ENCODE peak calls at places on chromosomes 6 and 20, in ten cellular contexts. One of them, this sample, is unnamed.

GRCh38 chr6:1739220-1739619 is 129.5 kb downstream of the FOXC1 start:
- DNase-seq in fibroblast of lung: no peak
- DNase-seq in uterus: no peak
- DNase-seq in body of pancreas: no peak
- DNase-seq in Daoy: no peak
- DNase-seq in NCI-H1417: no peak
- DNase-seq in neural progenitor cell: no peak
- DNase-seq in endothelial cell: no peak
- DNase-seq in aorta: no peak
- DNase-seq in effector memory CD8-positive, alpha-beta T cell: no peak
- DNase-seq in this sample: no peak

GRCh38 chr6:9139762-9140161 is 704.4 kb upstream of the SLC35B3 start:
- DNase-seq in fibroblast of lung: peak; percentile 60
- DNase-seq in uterus: no peak
- DNase-seq in body of pancreas: no peak
- DNase-seq in Daoy: peak; percentile 94
- DNase-seq in NCI-H1417: no peak
- DNase-seq in neural progenitor cell: no peak
- DNase-seq in endothelial cell: no peak
- DNase-seq in aorta: no peak
- DNase-seq in effector memory CD8-positive, alpha-beta T cell: no peak
- DNase-seq in this sample: no peak

GRCh38 chr6:147390909-147391536 is 117.5 kb upstream of the SAMD5 start:
- DNase-seq in fibroblast of lung: peak; percentile 15
- DNase-seq in uterus: no peak
- DNase-seq in body of pancreas: no peak
- DNase-seq in Daoy: peak; percentile 47
- DNase-seq in NCI-H1417: peak; percentile 12
- DNase-seq in neural progenitor cell: peak; percentile 47
- DNase-seq in endothelial cell: peak; percentile 28
- DNase-seq in aorta: no peak
- DNase-seq in effector memory CD8-positive, alpha-beta T cell: no peak
- DNase-seq in this sample: no peak

GRCh38 chr20:63692436-63693078 is 3.9 kb upstream of the TNFRSF6B start:
- DNase-seq in fibroblast of lung: no peak
- DNase-seq in uterus: peak; percentile 23
- DNase-seq in body of pancreas: no peak
- DNase-seq in Daoy: no peak
- DNase-seq in NCI-H1417: no peak
- DNase-seq in neural progenitor cell: no peak
- DNase-seq in endothelial cell: no peak
- DNase-seq in aorta: peak; percentile 60
- DNase-seq in effector memory CD8-positive, alpha-beta T cell: no peak
- DNase-seq in this sample: peak; percentile 53

GRCh38 chr6:38797391-38797790 is 82.3 kb downstream of the DNAH8 start:
- DNase-seq in fibroblast of lung: no peak
- DNase-seq in uterus: no peak
- DNase-seq in body of pancreas: no peak
- DNase-seq in Daoy: no peak
- DNase-seq in NCI-H1417: no peak
- DNase-seq in neural progenitor cell: peak; percentile 11
- DNase-seq in endothelial cell: no peak
- DNase-seq in aorta: no peak
- DNase-seq in effector memory CD8-positive, alpha-beta T cell: no peak
- DNase-seq in this sample: no peak

GRCh38 chr6:167152858-167153257 is 4.9 kb downstream of the GPR31 start:
- DNase-seq in fibroblast of lung: no peak
- DNase-seq in uterus: no peak
- DNase-seq in body of pancreas: no peak
- DNase-seq in Daoy: no peak
- DNase-seq in NCI-H1417: no peak
- DNase-seq in neural progenitor cell: no peak
- DNase-seq in endothelial cell: no peak
- DNase-seq in aorta: no peak
- DNase-seq in effector memory CD8-positive, alpha-beta T cell: peak; percentile 31
- DNase-seq in this sample: no peak

GRCh38 chr6:141464490-141464889 is 668.2 kb upstream of the GJE1 start:
- DNase-seq in fibroblast of lung: peak; percentile 78
- DNase-seq in uterus: no peak
- DNase-seq in body of pancreas: no peak
- DNase-seq in Daoy: no peak
- DNase-seq in NCI-H1417: peak; percentile 75
- DNase-seq in neural progenitor cell: no peak
- DNase-seq in endothelial cell: no peak
- DNase-seq in aorta: no peak
- DNase-seq in effector memory CD8-positive, alpha-beta T cell: no peak
- DNase-seq in this sample: peak; percentile 23

GRCh38 chr6:2244261-2245102 is 923 bp downstream of the GMDS start:
- DNase-seq in fibroblast of lung: no peak
- DNase-seq in uterus: no peak
- DNase-seq in body of pancreas: peak; percentile 51
- DNase-seq in Daoy: no peak
- DNase-seq in NCI-H1417: peak; percentile 25
- DNase-seq in neural progenitor cell: no peak
- DNase-seq in endothelial cell: no peak
- DNase-seq in aorta: no peak
- DNase-seq in effector memory CD8-positive, alpha-beta T cell: no peak
- DNase-seq in this sample: no peak

GRCh38 chr6:98875375-98875774 is 41.0 kb downstream of the POU3F2 start:
- DNase-seq in fibroblast of lung: no peak
- DNase-seq in uterus: no peak
- DNase-seq in body of pancreas: peak; percentile 22
- DNase-seq in Daoy: no peak
- DNase-seq in NCI-H1417: no peak
- DNase-seq in neural progenitor cell: no peak
- DNase-seq in endothelial cell: no peak
- DNase-seq in aorta: no peak
- DNase-seq in effector memory CD8-positive, alpha-beta T cell: no peak
- DNase-seq in this sample: no peak

GRCh38 chr6:148840256-148840655 is 93.4 kb downstream of the UST start:
- DNase-seq in fibroblast of lung: peak; percentile 44
- DNase-seq in uterus: no peak
- DNase-seq in body of pancreas: no peak
- DNase-seq in Daoy: no peak
- DNase-seq in NCI-H1417: no peak
- DNase-seq in neural progenitor cell: no peak
- DNase-seq in endothelial cell: no peak
- DNase-seq in aorta: no peak
- DNase-seq in effector memory CD8-positive, alpha-beta T cell: no peak
- DNase-seq in this sample: no peak

GRCh38 chr6:91566467-91566866 is 979.6 kb upstream of the MAP3K7 start:
- DNase-seq in fibroblast of lung: peak; percentile 74
- DNase-seq in uterus: no peak
- DNase-seq in body of pancreas: no peak
- DNase-seq in Daoy: no peak
- DNase-seq in NCI-H1417: no peak
- DNase-seq in neural progenitor cell: no peak
- DNase-seq in endothelial cell: no peak
- DNase-seq in aorta: no peak
- DNase-seq in effector memory CD8-positive, alpha-beta T cell: no peak
- DNase-seq in this sample: no peak

GRCh38 chr6:152271681-152272464 is 365.3 kb downstream of the SYNE1 start:
- DNase-seq in fibroblast of lung: peak; percentile 92
- DNase-seq in uterus: peak; percentile 47
- DNase-seq in body of pancreas: no peak
- DNase-seq in Daoy: peak; percentile 59
- DNase-seq in NCI-H1417: no peak
- DNase-seq in neural progenitor cell: no peak
- DNase-seq in endothelial cell: no peak
- DNase-seq in aorta: peak; percentile 70
- DNase-seq in effector memory CD8-positive, alpha-beta T cell: no peak
- DNase-seq in this sample: peak; percentile 27

GRCh38 chr20:53866787-53867740 is 203.3 kb downstream of the BCAS1 start:
- DNase-seq in fibroblast of lung: no peak
- DNase-seq in uterus: no peak
- DNase-seq in body of pancreas: no peak
- DNase-seq in Daoy: peak; percentile 39
- DNase-seq in NCI-H1417: no peak
- DNase-seq in neural progenitor cell: peak; percentile 55
- DNase-seq in endothelial cell: no peak
- DNase-seq in aorta: no peak
- DNase-seq in effector memory CD8-positive, alpha-beta T cell: no peak
- DNase-seq in this sample: no peak

GRCh38 chr20:19977373-19977770 is 39.8 kb upstream of the NAA20 start:
- DNase-seq in fibroblast of lung: peak; percentile 77
- DNase-seq in uterus: no peak
- DNase-seq in body of pancreas: no peak
- DNase-seq in Daoy: peak; percentile 50
- DNase-seq in NCI-H1417: no peak
- DNase-seq in neural progenitor cell: no peak
- DNase-seq in endothelial cell: no peak
- DNase-seq in aorta: no peak
- DNase-seq in effector memory CD8-positive, alpha-beta T cell: no peak
- DNase-seq in this sample: peak; percentile 22

GRCh38 chr6:163839296-163839695 is 424.8 kb downstream of the QKI start:
- DNase-seq in fibroblast of lung: peak; percentile 14
- DNase-seq in uterus: no peak
- DNase-seq in body of pancreas: no peak
- DNase-seq in Daoy: no peak
- DNase-seq in NCI-H1417: no peak
- DNase-seq in neural progenitor cell: no peak
- DNase-seq in endothelial cell: no peak
- DNase-seq in aorta: no peak
- DNase-seq in effector memory CD8-positive, alpha-beta T cell: no peak
- DNase-seq in this sample: no peak

GRCh38 chr6:117555882-117556498 is 46.3 kb downstream of the GOPC start:
- DNase-seq in fibroblast of lung: no peak
- DNase-seq in uterus: peak; percentile 20
- DNase-seq in body of pancreas: peak; percentile 60
- DNase-seq in Daoy: no peak
- DNase-seq in NCI-H1417: peak; percentile 18
- DNase-seq in neural progenitor cell: peak; percentile 30
- DNase-seq in endothelial cell: peak; percentile 49
- DNase-seq in aorta: no peak
- DNase-seq in effector memory CD8-positive, alpha-beta T cell: peak; percentile 60
- DNase-seq in this sample: no peak

GRCh38 chr6:155267411-155267810 is 3.6 kb downstream of the CLDN20 start:
- DNase-seq in fibroblast of lung: no peak
- DNase-seq in uterus: no peak
- DNase-seq in body of pancreas: no peak
- DNase-seq in Daoy: no peak
- DNase-seq in NCI-H1417: no peak
- DNase-seq in neural progenitor cell: no peak
- DNase-seq in endothelial cell: no peak
- DNase-seq in aorta: no peak
- DNase-seq in effector memory CD8-positive, alpha-beta T cell: no peak
- DNase-seq in this sample: no peak